ENCODE peak calls at places on chromosomes 3 and 15, in seven cellular contexts. F is T47D; M is iPS-NIHi11; Z is T1000; H is activated T-cell treated with anti-CD3 and anti-CD28 coated beads, Interleukin-2, amount 50 U/mL, for 48 hours; Y is endothelial cell; W is HFF-Myc. I is an unnamed sample.

GRCh38 chr3:10180738-10181295 is 16.1 kb downstream of the IRAK2 start:
- DNase-seq in F (no peak), M (no peak), Z (no peak), H (no peak), Y (no peak), W (no peak), I (no peak)

GRCh38 chr15:28018291-28019044 is 80.6 kb downstream of the OCA2 start:
- DNase-seq in F (no peak), M (no peak), Z (no peak), H (no peak), Y (no peak), W (no peak), I (no peak)

GRCh38 chr3:83890763-83891135 is 1068.0 kb upstream of the CADM2 start:
- DNase-seq in F (no peak), M (no peak), Z (no peak), H (no peak), Y (no peak), W (no peak), I (no peak)

GRCh38 chr15:39345176-39345575 is 235.7 kb upstream of the THBS1 start:
- DNase-seq in F (no peak), M (no peak), Z (no peak), H (no peak), Y (no peak), W (no peak), I (no peak)

GRCh38 chr3:31096661-31097060 is 202.2 kb upstream of the GADL1 start:
- DNase-seq in F (no peak), M (no peak), Z (no peak), H (no peak), Y (no peak), W (no peak), I (no peak)

GRCh38 chr3:126126811-126127431 is 43.0 kb upstream of the SLC41A3 start:
- DNase-seq in F (no peak), M (no peak), Z (no peak), H (no peak), Y (no peak), W (no peak), I (no peak)

GRCh38 chr15:41417418-41417811 is 520 bp downstream of the RTF1 start:
- DNase-seq in F (no peak), M (peak), Z (no peak), H (no peak), Y (no peak), W (no peak), I (no peak)

GRCh38 chr15:82535566-82536408 is 4.5 kb downstream of the RPS17 start:
- DNase-seq in F (no peak), M (no peak), Z (no peak), H (peak), Y (no peak), W (no peak), I (no peak)

GRCh38 chr15:80643296-80643965 is 51.7 kb upstream of the ABHD17C start:
- DNase-seq in F (no peak), M (no peak), Z (no peak), H (no peak), Y (no peak), W (no peak), I (no peak)

GRCh38 chr3:134477938-134478337 is 7.8 kb downstream of the ANAPC13 start:
- DNase-seq in F (peak), M (no peak), Z (no peak), H (no peak), Y (no peak), W (no peak), I (no peak)

GRCh38 chr3:113773381-113773780 is 26.5 kb downstream of the ATP6V1A start:
- DNase-seq in F (no peak), M (no peak), Z (no peak), H (no peak), Y (no peak), W (peak), I (no peak)

GRCh38 chr15:89747708-89748682 is 3.1 kb downstream of the MESP1 start:
- DNase-seq in F (no peak), M (no peak), Z (no peak), H (no peak), Y (no peak), W (no peak), I (no peak)

GRCh38 chr3:111362286-111363009 is 179.5 kb upstream of the CD96 start:
- DNase-seq in F (no peak), M (no peak), Z (no peak), H (no peak), Y (no peak), W (no peak), I (no peak)

GRCh38 chr3:65927576-65927975 is 111.1 kb downstream of the MAGI1 start:
- DNase-seq in F (no peak), M (peak), Z (peak), H (no peak), Y (no peak), W (no peak), I (no peak)

GRCh38 chr15:33309602-33310276 is 1.0 kb upstream of the RYR3 start:
- DNase-seq in F (no peak), M (peak), Z (no peak), H (no peak), Y (peak), W (no peak), I (no peak)

GRCh38 chr3:66693461-66693912 is 192.7 kb upstream of the LRIG1 start:
- DNase-seq in F (no peak), M (no peak), Z (no peak), H (no peak), Y (no peak), W (no peak), I (no peak)

GRCh38 chr3:6168242-6168641 is 692.7 kb upstream of the GRM7 start:
- DNase-seq in F (no peak), M (no peak), Z (no peak), H (no peak), Y (no peak), W (no peak), I (no peak)

GRCh38 chr3:4071481-4072184 is 231.5 kb upstream of the SETMAR start:
- DNase-seq in F (no peak), M (peak), Z (peak), H (no peak), Y (peak), W (no peak), I (no peak)

GRCh38 chr3:21938267-21938681 is 187.3 kb upstream of the ZNF385D start:
- DNase-seq in F (no peak), M (no peak), Z (no peak), H (no peak), Y (no peak), W (no peak), I (no peak)

GRCh38 chr3:189967254-189967865 is 153.3 kb downstream of the P3H2 start:
- DNase-seq in F (no peak), M (peak), Z (no peak), H (no peak), Y (peak), W (no peak), I (peak)

GRCh38 chr15:48040166-48040817 is 80.5 kb upstream of the SLC24A5 start:
- DNase-seq in F (no peak), M (no peak), Z (no peak), H (no peak), Y (no peak), W (peak), I (no peak)

GRCh38 chr15:90482124-90483011 is 47.4 kb upstream of the CRTC3 start:
- DNase-seq in F (no peak), M (peak), Z (no peak), H (peak), Y (peak), W (peak), I (no peak)

GRCh38 chr3:124915254-124915653 is 19.3 kb downstream of the MUC13 start:
- DNase-seq in F (no peak), M (no peak), Z (no peak), H (no peak), Y (no peak), W (no peak), I (no peak)

GRCh38 chr3:126891791-126892190 is 91.1 kb upstream of the PLXNA1 start:
- DNase-seq in F (no peak), M (no peak), Z (no peak), H (no peak), Y (no peak), W (no peak), I (no peak)

GRCh38 chr3:144756704-144757440 is 785.2 kb downstream of the DIPK2A start:
- DNase-seq in F (no peak), M (no peak), Z (no peak), H (no peak), Y (no peak), W (no peak), I (no peak)

GRCh38 chr15:95127356-95127755 is 896.0 kb downstream of the MCTP2 start:
- DNase-seq in F (no peak), M (no peak), Z (no peak), H (no peak), Y (no peak), W (no peak), I (peak)

GRCh38 chr3:194306771-194307640 is 44.1 kb downstream of the CPN2 start:
- DNase-seq in F (no peak), M (no peak), Z (no peak), H (peak), Y (peak), W (no peak), I (no peak)

GRCh38 chr3:50210510-50211367 is 5.7 kb downstream of the SLC38A3 start:
- DNase-seq in F (no peak), M (peak), Z (no peak), H (no peak), Y (no peak), W (no peak), I (no peak)

GRCh38 chr3:24185738-24186384 is 240.8 kb downstream of the NR1D2 start:
- DNase-seq in F (peak), M (peak), Z (no peak), H (peak), Y (peak), W (peak), I (peak)

GRCh38 chr15:60385620-60386552 is 11.9 kb downstream of the ANXA2 start:
- DNase-seq in F (no peak), M (no peak), Z (no peak), H (no peak), Y (no peak), W (no peak), I (no peak)

GRCh38 chr3:69090021-69090420 is 5.3 kb downstream of the ARL6IP5 start:
- DNase-seq in F (no peak), M (no peak), Z (no peak), H (no peak), Y (no peak), W (no peak), I (peak)

GRCh38 chr3:67048067-67048715 is 50.1 kb downstream of the KBTBD8 start:
- DNase-seq in F (no peak), M (no peak), Z (no peak), H (no peak), Y (no peak), W (no peak), I (no peak)

GRCh38 chr15:62407216-62407615 is 242.1 kb upstream of the C2CD4B start:
- DNase-seq in F (no peak), M (no peak), Z (no peak), H (no peak), Y (no peak), W (no peak), I (no peak)

GRCh38 chr3:43075904-43076661 is 29.8 kb downstream of the POMGNT2 start:
- DNase-seq in F (no peak), M (no peak), Z (no peak), H (no peak), Y (no peak), W (no peak), I (no peak)

GRCh38 chr15:76976572-76977270 is 18.2 kb upstream of the PSTPIP1 start:
- DNase-seq in F (no peak), M (no peak), Z (no peak), H (no peak), Y (no peak), W (no peak), I (no peak)

GRCh38 chr3:138928727-138929372 is 18.1 kb downstream of the FOXL2 start:
- DNase-seq in F (no peak), M (no peak), Z (no peak), H (no peak), Y (no peak), W (no peak), I (no peak)

GRCh38 chr15:50224606-50225005 is 40.9 kb downstream of the HDC start:
- DNase-seq in F (no peak), M (no peak), Z (no peak), H (no peak), Y (no peak), W (no peak), I (no peak)

GRCh38 chr3:185766645-185767323 is 58.1 kb downstream of the IGF2BP2 start:
- DNase-seq in F (no peak), M (no peak), Z (no peak), H (no peak), Y (no peak), W (no peak), I (no peak)

GRCh38 chr3:15496341-15496664 is 25.2 kb downstream of the COLQ start:
- DNase-seq in F (no peak), M (no peak), Z (no peak), H (no peak), Y (no peak), W (no peak), I (no peak)